ENCODE peak calls at places on chromosomes 11 and 22, in nine cellular contexts. One of them, this sample, is unnamed.

GRCh38 chr11:75246006-75246672 is 5.6 kb downstream of the TPBGL start:
- DNase-seq in epithelial cell of esophagus: no peak
- DNase-seq in HL-60: no peak
- DNase-seq in ovary: peak; percentile 8
- DNase-seq in hepatocyte: no peak
- DNase-seq in fibroblast of the aortic adventitia: no peak
- DNase-seq in suprapubic skin: peak; percentile 26
- DNase-seq in MM.1S: no peak
- DNase-seq in adrenal gland: peak; percentile 1
- DNase-seq in this sample: no peak

GRCh38 chr22:34973926-34974325 is 92.0 kb upstream of the ISX start:
- DNase-seq in adrenal gland: no peak
- DNase-seq in MM.1S: no peak
- DNase-seq in epithelial cell of esophagus: no peak
- DNase-seq in HL-60: no peak
- DNase-seq in fibroblast of the aortic adventitia: no peak
- DNase-seq in ovary: no peak
- DNase-seq in suprapubic skin: no peak
- DNase-seq in hepatocyte: no peak
- DNase-seq in this sample: no peak

GRCh38 chr22:38733329-38734202 is 22.2 kb downstream of the SUN2 start:
- DNase-seq in suprapubic skin: no peak
- DNase-seq in adrenal gland: peak; percentile 72
- DNase-seq in MM.1S: peak; percentile 19
- DNase-seq in ovary: peak; percentile 87
- DNase-seq in HL-60: peak; percentile 31
- DNase-seq in hepatocyte: peak; percentile 63
- DNase-seq in fibroblast of the aortic adventitia: peak; percentile 33
- DNase-seq in epithelial cell of esophagus: peak; percentile 46
- DNase-seq in this sample: peak; percentile 41

GRCh38 chr11:68796779-68797178 is 44.9 kb downstream of the CPT1A start:
- DNase-seq in epithelial cell of esophagus: no peak
- DNase-seq in fibroblast of the aortic adventitia: no peak
- DNase-seq in HL-60: no peak
- DNase-seq in ovary: no peak
- DNase-seq in suprapubic skin: no peak
- DNase-seq in hepatocyte: no peak
- DNase-seq in MM.1S: no peak
- DNase-seq in adrenal gland: no peak
- DNase-seq in this sample: no peak

GRCh38 chr11:132100583-132100982 is 730.2 kb downstream of the NTM start:
- DNase-seq in ovary: no peak
- DNase-seq in fibroblast of the aortic adventitia: no peak
- DNase-seq in adrenal gland: no peak
- DNase-seq in MM.1S: no peak
- DNase-seq in hepatocyte: no peak
- DNase-seq in epithelial cell of esophagus: no peak
- DNase-seq in HL-60: no peak
- DNase-seq in suprapubic skin: no peak
- DNase-seq in this sample: no peak

GRCh38 chr11:118287006-118287405 is 17.5 kb upstream of the CD3E start:
- DNase-seq in HL-60: no peak
- DNase-seq in MM.1S: no peak
- DNase-seq in epithelial cell of esophagus: peak; percentile 62
- DNase-seq in ovary: no peak
- DNase-seq in fibroblast of the aortic adventitia: peak; percentile 2
- DNase-seq in suprapubic skin: no peak
- DNase-seq in adrenal gland: no peak
- DNase-seq in hepatocyte: peak; percentile 30
- DNase-seq in this sample: no peak

GRCh38 chr11:102157219-102157618 is 47.0 kb downstream of the YAP1 start:
- DNase-seq in suprapubic skin: peak; percentile 70
- DNase-seq in adrenal gland: peak; percentile 73
- DNase-seq in MM.1S: no peak
- DNase-seq in ovary: peak; percentile 58
- DNase-seq in hepatocyte: peak; percentile 49
- DNase-seq in fibroblast of the aortic adventitia: peak; percentile 95
- DNase-seq in epithelial cell of esophagus: peak; percentile 82
- DNase-seq in HL-60: no peak
- DNase-seq in this sample: peak; percentile 97

GRCh38 chr22:48405741-48406140 is 1421.9 kb downstream of the BRD1 start:
- DNase-seq in MM.1S: no peak
- DNase-seq in hepatocyte: no peak
- DNase-seq in epithelial cell of esophagus: no peak
- DNase-seq in ovary: no peak
- DNase-seq in HL-60: no peak
- DNase-seq in fibroblast of the aortic adventitia: no peak
- DNase-seq in suprapubic skin: no peak
- DNase-seq in adrenal gland: no peak
- DNase-seq in this sample: no peak

GRCh38 chr11:85269109-85269508 is 358.0 kb downstream of the DLG2 start:
- DNase-seq in HL-60: peak; percentile 29
- DNase-seq in MM.1S: no peak
- DNase-seq in adrenal gland: no peak
- DNase-seq in epithelial cell of esophagus: no peak
- DNase-seq in ovary: no peak
- DNase-seq in suprapubic skin: no peak
- DNase-seq in hepatocyte: no peak
- DNase-seq in fibroblast of the aortic adventitia: no peak
- DNase-seq in this sample: no peak

GRCh38 chr22:38462960-38463784 is 4.7 kb upstream of the KDELR3 start:
- DNase-seq in hepatocyte: peak; percentile 74
- DNase-seq in HL-60: no peak
- DNase-seq in epithelial cell of esophagus: no peak
- DNase-seq in suprapubic skin: no peak
- DNase-seq in fibroblast of the aortic adventitia: no peak
- DNase-seq in MM.1S: no peak
- DNase-seq in adrenal gland: peak; percentile 28
- DNase-seq in ovary: no peak
- DNase-seq in this sample: no peak

GRCh38 chr11:3130269-3131071 is 34.6 kb downstream of the OSBPL5 start:
- DNase-seq in adrenal gland: no peak
- DNase-seq in hepatocyte: no peak
- DNase-seq in ovary: peak; percentile 38
- DNase-seq in fibroblast of the aortic adventitia: no peak
- DNase-seq in suprapubic skin: peak; percentile 67
- DNase-seq in MM.1S: no peak
- DNase-seq in HL-60: no peak
- DNase-seq in epithelial cell of esophagus: peak; percentile 96
- DNase-seq in this sample: no peak

GRCh38 chr11:64592656-64593055 is 1.6 kb downstream of the SLC22A12 start:
- DNase-seq in ovary: peak; percentile 23
- DNase-seq in epithelial cell of esophagus: no peak
- DNase-seq in suprapubic skin: no peak
- DNase-seq in MM.1S: no peak
- DNase-seq in hepatocyte: no peak
- DNase-seq in HL-60: no peak
- DNase-seq in fibroblast of the aortic adventitia: no peak
- DNase-seq in adrenal gland: no peak
- DNase-seq in this sample: no peak

GRCh38 chr22:48748860-48749554 is 1078.7 kb downstream of the BRD1 start:
- DNase-seq in fibroblast of the aortic adventitia: no peak
- DNase-seq in epithelial cell of esophagus: no peak
- DNase-seq in ovary: no peak
- DNase-seq in hepatocyte: no peak
- DNase-seq in suprapubic skin: no peak
- DNase-seq in adrenal gland: no peak
- DNase-seq in MM.1S: no peak
- DNase-seq in HL-60: no peak
- DNase-seq in this sample: no peak

GRCh38 chr11:92892769-92893168 is 76.7 kb upstream of the MTNR1B start:
- DNase-seq in hepatocyte: no peak
- DNase-seq in ovary: no peak
- DNase-seq in adrenal gland: no peak
- DNase-seq in HL-60: no peak
- DNase-seq in fibroblast of the aortic adventitia: no peak
- DNase-seq in epithelial cell of esophagus: no peak
- DNase-seq in MM.1S: no peak
- DNase-seq in suprapubic skin: no peak
- DNase-seq in this sample: no peak

GRCh38 chr11:75777461-75778110 is 9.0 kb downstream of the DGAT2 start:
- DNase-seq in suprapubic skin: no peak
- DNase-seq in epithelial cell of esophagus: no peak
- DNase-seq in ovary: no peak
- DNase-seq in adrenal gland: no peak
- DNase-seq in hepatocyte: no peak
- DNase-seq in HL-60: peak; percentile 67
- DNase-seq in MM.1S: no peak
- DNase-seq in fibroblast of the aortic adventitia: no peak
- DNase-seq in this sample: peak; percentile 8

GRCh38 chr11:11265994-11266606 is 87.0 kb downstream of the CSNK2A3 start:
- DNase-seq in ovary: no peak
- DNase-seq in MM.1S: peak; percentile 58
- DNase-seq in epithelial cell of esophagus: peak; percentile 66
- DNase-seq in adrenal gland: peak; percentile 22
- DNase-seq in suprapubic skin: no peak
- DNase-seq in fibroblast of the aortic adventitia: peak; percentile 4
- DNase-seq in hepatocyte: peak; percentile 68
- DNase-seq in HL-60: peak; percentile 27
- DNase-seq in this sample: peak; percentile 13

GRCh38 chr11:67281552-67282150 is 7.5 kb upstream of the ANKRD13D start:
- DNase-seq in hepatocyte: no peak
- DNase-seq in suprapubic skin: peak; percentile 59
- DNase-seq in adrenal gland: no peak
- DNase-seq in epithelial cell of esophagus: no peak
- DNase-seq in fibroblast of the aortic adventitia: no peak
- DNase-seq in HL-60: no peak
- DNase-seq in MM.1S: no peak
- DNase-seq in ovary: peak; percentile 33
- DNase-seq in this sample: no peak
- H3K4me3 ChIP-seq in hepatocyte: no peak overlapping the region
- H3K4me3 ChIP-seq in suprapubic skin: no peak overlapping the region
- H3K4me3 ChIP-seq in adrenal gland: no peak overlapping the region
- H3K4me3 ChIP-seq in epithelial cell of esophagus: no peak overlapping the region
- H3K4me3 ChIP-seq in fibroblast of the aortic adventitia: no peak overlapping the region
- H3K4me3 ChIP-seq in HL-60: no peak overlapping the region
- H3K4me3 ChIP-seq in MM.1S: no peak overlapping the region
- H3K4me3 ChIP-seq in ovary: no peak overlapping the region
- H3K4me3 ChIP-seq in this sample: no peak overlapping the region

GRCh38 chr11:114610984-114611944 is 15.7 kb upstream of the NXPE4 start:
- DNase-seq in MM.1S: no peak
- DNase-seq in fibroblast of the aortic adventitia: peak; percentile 8
- DNase-seq in hepatocyte: peak; percentile 5
- DNase-seq in ovary: no peak
- DNase-seq in adrenal gland: no peak
- DNase-seq in suprapubic skin: no peak
- DNase-seq in HL-60: no peak
- DNase-seq in epithelial cell of esophagus: peak; percentile 1
- DNase-seq in this sample: peak; percentile 22
- TF ChIP-seq CTCF in MM.1S: no peak
- TF ChIP-seq CTCF in fibroblast of the aortic adventitia: peak; percentile 20
- TF ChIP-seq CTCF in hepatocyte: no peak
- TF ChIP-seq CTCF in ovary: no peak
- TF ChIP-seq CTCF in adrenal gland: peak; percentile 26
- TF ChIP-seq CTCF in suprapubic skin: no peak
- TF ChIP-seq CTCF in HL-60: no peak
- TF ChIP-seq CTCF in epithelial cell of esophagus: no peak
- TF ChIP-seq CTCF in this sample: peak; percentile 25

GRCh38 chr22:50544746-50545253 is 899 bp upstream of the KLHDC7B start:
- DNase-seq in HL-60: no peak
- DNase-seq in ovary: no peak
- DNase-seq in MM.1S: no peak
- DNase-seq in suprapubic skin: no peak
- DNase-seq in epithelial cell of esophagus: peak; percentile 93
- DNase-seq in adrenal gland: no peak
- DNase-seq in fibroblast of the aortic adventitia: no peak
- DNase-seq in hepatocyte: peak; percentile 18
- DNase-seq in this sample: no peak
- H3K4me3 ChIP-seq in HL-60: no peak overlapping the region
- H3K4me3 ChIP-seq in ovary: no peak overlapping the region
- H3K4me3 ChIP-seq in MM.1S: peak overlapping the region; percentile 24
- H3K4me3 ChIP-seq in suprapubic skin: peak overlapping the region; percentile 43
- H3K4me3 ChIP-seq in epithelial cell of esophagus: peak overlapping the region; percentile 19
- H3K4me3 ChIP-seq in adrenal gland: no peak overlapping the region
- H3K4me3 ChIP-seq in fibroblast of the aortic adventitia: no peak overlapping the region
- H3K4me3 ChIP-seq in hepatocyte: no peak overlapping the region
- H3K4me3 ChIP-seq in this sample: no peak overlapping the region

GRCh38 chr11:128607819-128608218 is 20.5 kb upstream of the ETS1 start:
- DNase-seq in HL-60: no peak
- DNase-seq in adrenal gland: no peak
- DNase-seq in hepatocyte: peak; percentile 27
- DNase-seq in MM.1S: no peak
- DNase-seq in ovary: no peak
- DNase-seq in fibroblast of the aortic adventitia: no peak
- DNase-seq in suprapubic skin: no peak
- DNase-seq in epithelial cell of esophagus: no peak
- DNase-seq in this sample: no peak

GRCh38 chr11:128603003-128603715 is 15.8 kb upstream of the ETS1 start:
- DNase-seq in ovary: no peak
- DNase-seq in adrenal gland: no peak
- DNase-seq in suprapubic skin: no peak
- DNase-seq in MM.1S: no peak
- DNase-seq in hepatocyte: no peak
- DNase-seq in HL-60: no peak
- DNase-seq in fibroblast of the aortic adventitia: no peak
- DNase-seq in epithelial cell of esophagus: no peak
- DNase-seq in this sample: no peak

GRCh38 chr11:128599729-128600128 is 12.4 kb upstream of the ETS1 start:
- DNase-seq in adrenal gland: no peak
- DNase-seq in epithelial cell of esophagus: peak; percentile 64
- DNase-seq in suprapubic skin: no peak
- DNase-seq in fibroblast of the aortic adventitia: no peak
- DNase-seq in ovary: no peak
- DNase-seq in HL-60: no peak
- DNase-seq in hepatocyte: no peak
- DNase-seq in MM.1S: no peak
- DNase-seq in this sample: no peak

GRCh38 chr11:128604723-128605122 is 17.4 kb upstream of the ETS1 start:
- DNase-seq in adrenal gland: no peak
- DNase-seq in epithelial cell of esophagus: no peak
- DNase-seq in ovary: no peak
- DNase-seq in hepatocyte: no peak
- DNase-seq in suprapubic skin: no peak
- DNase-seq in MM.1S: no peak
- DNase-seq in fibroblast of the aortic adventitia: no peak
- DNase-seq in HL-60: no peak
- DNase-seq in this sample: no peak

DNA sequence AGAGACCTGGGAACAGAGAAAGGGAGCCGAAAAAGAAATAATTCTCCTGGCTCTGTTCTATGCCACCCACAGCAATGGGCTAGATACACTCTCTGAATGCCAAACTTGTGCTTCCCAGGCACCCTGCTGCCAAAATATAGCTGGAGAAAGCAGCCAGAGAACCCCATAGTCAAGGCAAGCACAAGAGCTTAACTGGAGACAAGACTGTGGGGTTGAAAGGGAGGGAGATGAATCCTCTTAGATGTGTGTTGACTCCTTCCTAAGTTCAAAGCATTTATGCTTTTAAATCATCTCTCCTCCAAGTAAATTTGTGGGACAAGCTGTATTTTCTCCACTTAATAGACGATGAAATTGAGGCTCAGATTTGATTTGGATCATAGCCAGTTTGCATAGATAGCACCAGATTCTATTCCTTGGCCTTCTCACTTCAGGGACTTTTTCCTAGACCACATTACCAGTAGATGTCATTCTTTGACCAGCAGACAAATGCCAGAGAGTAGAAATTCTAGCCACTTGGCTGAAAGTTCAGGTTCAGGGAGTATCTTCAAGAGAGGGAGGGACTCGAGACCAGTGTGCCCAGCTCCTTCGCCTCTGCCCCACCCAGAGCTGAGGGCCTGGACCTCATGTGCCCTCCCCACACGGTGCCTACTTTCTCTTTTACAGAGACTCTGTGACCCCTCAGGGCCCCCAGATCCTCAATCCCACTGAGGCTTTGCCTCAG is 16.6 kb upstream of the ETS1 start:
- DNase-seq in hepatocyte: no peak
- DNase-seq in adrenal gland: no peak
- DNase-seq in ovary: no peak
- DNase-seq in suprapubic skin: no peak
- DNase-seq in epithelial cell of esophagus: no peak
- DNase-seq in fibroblast of the aortic adventitia: peak; percentile 37
- DNase-seq in MM.1S: peak; percentile 79
- DNase-seq in HL-60: no peak
- DNase-seq in this sample: peak; percentile 22
- TF ChIP-seq CTCF in hepatocyte: no peak
- TF ChIP-seq CTCF in adrenal gland: no peak
- TF ChIP-seq CTCF in ovary: no peak
- TF ChIP-seq CTCF in suprapubic skin: no peak
- TF ChIP-seq CTCF in epithelial cell of esophagus: no peak
- TF ChIP-seq CTCF in fibroblast of the aortic adventitia: no peak
- TF ChIP-seq CTCF in MM.1S: peak; percentile 60
- TF ChIP-seq CTCF in HL-60: no peak
- TF ChIP-seq CTCF in this sample: no peak